ENCODE peak calls at places on chromosomes 4 and X, in five cellular contexts. J is stimulated activated CD8-positive, alpha-beta memory T cell treated with anti-CD3 and anti-CD28 coated beads, Interleukin-7, amount 100 ng/mL, for 24 hours; O is activated naive CD4-positive, alpha-beta T cell treated with anti-CD3 and anti-CD28 coated beads, Interleukin-2, amount 50 U/mL, for 16 hours; T is sciatic nerve; F is esophagus squamous epithelium. S is an unnamed sample.

GRCh38 chr4:6753891-6754290 is 28.6 kb upstream of the KIAA0232 start:
- DNase-seq in F (no peak), T (no peak), O (no peak), J (no peak), S (no peak)

GRCh38 chr4:101221294-101221693 is 126.0 kb downstream of the PPP3CA start:
- DNase-seq in O (no peak), T (no peak), J (no peak), F (no peak), S (no peak)

GRCh38 chr4:108168672-108169562 is at the start of gene LEF1:
- DNase-seq in J (no peak), T (peak), F (no peak), O (peak), S (no peak)

GRCh38 chr4:2803624-2804448 is 11.0 kb downstream of the SH3BP2 start:
- DNase-seq in O (no peak), T (no peak), F (no peak), J (no peak), S (no peak)

GRCh38 chrX:111407948-111408347 is 4.0 kb downstream of the DCX start:
- DNase-seq in F (no peak), T (no peak), O (no peak), J (no peak), S (no peak)

GRCh38 chr4:19675172-19675811 is 576.4 kb upstream of the SLIT2 start:
- DNase-seq in F (no peak), O (no peak), J (no peak), T (no peak), S (no peak)

GRCh38 chr4:1327526-1328266 is 19.3 kb upstream of the UVSSA start:
- DNase-seq in J (no peak), O (no peak), F (no peak), T (no peak), S (no peak)

GRCh38 chr4:55947912-55948725 is 626 bp upstream of the CEP135 start:
- DNase-seq in T (no peak), F (no peak), O (peak), J (no peak), S (no peak)

GRCh38 chr4:90442619-90443018 is 315.4 kb downstream of the CCSER1 start:
- DNase-seq in F (no peak), T (no peak), J (no peak), O (no peak), S (no peak)

GRCh38 chr4:7649741-7650531 is 215.2 kb upstream of the PSAPL1 start:
- DNase-seq in F (no peak), J (peak), T (no peak), O (peak), S (peak)

GRCh38 chr4:6855692-6856297 is 53.8 kb upstream of the TBC1D14 start:
- DNase-seq in T (no peak), F (no peak), O (no peak), J (no peak), S (no peak)

GRCh38 chrX:103823591-103823990 is 8.5 kb downstream of the RAB9B start:
- DNase-seq in F (no peak), J (no peak), O (no peak), T (no peak), S (no peak)

GRCh38 chr4:8077181-8078108 is 81.2 kb downstream of the ABLIM2 start:
- DNase-seq in O (no peak), F (no peak), J (no peak), T (no peak), S (no peak)

GRCh38 chr4:4673070-4673469 is 131.2 kb upstream of the STX18 start:
- DNase-seq in J (no peak), F (no peak), T (no peak), O (no peak), S (no peak)

GRCh38 chr4:38279650-38280322 is 319.6 kb downstream of the PTTG2 start:
- DNase-seq in F (no peak), J (no peak), T (no peak), O (no peak), S (no peak)

GRCh38 chrX:39431893-39432292 is 630.6 kb downstream of the MID1IP1 start:
- DNase-seq in O (no peak), T (no peak), J (no peak), F (no peak), S (no peak)

GRCh38 chr4:151472297-151472696 is 63.3 kb downstream of the FHIP1A start:
- DNase-seq in O (no peak), F (no peak), J (no peak), T (no peak), S (no peak)

GRCh38 chr4:19924761-19925160 is 326.9 kb upstream of the SLIT2 start:
- DNase-seq in T (no peak), F (no peak), O (no peak), J (no peak), S (no peak)

GRCh38 chrX:12878536-12878935 is 11.7 kb downstream of the TLR7 start:
- DNase-seq in O (no peak), F (no peak), J (no peak), T (no peak), S (no peak)

GRCh38 chr4:69753666-69754065 is 6.8 kb downstream of the SULT1B1 start:
- DNase-seq in J (no peak), T (no peak), O (no peak), F (no peak), S (no peak)

GRCh38 chrX:56783996-56784620 is 55.1 kb downstream of the NBDY start:
- DNase-seq in O (no peak), F (no peak), J (no peak), T (peak), S (no peak)

S was measured in mucosa of gallbladder.